ENCODE peak calls at places on chromosomes 11 and 22, in nine cellular contexts. O is NCI-H2171 treated with DMSO at 0.1 percent for 48 hours; Q is stimulated activated CD4-positive, alpha-beta T cell treated with anti-CD3 and anti-CD28 coated beads, Interleukin-2, amount 100 ng/mL, for 48 hours; F is hippocampal formation; Z is transverse colon; X is glutamatergic neuron; W is left colon; C is activated T-cell treated with anti-CD3 and anti-CD28 coated beads, Interleukin-2, amount 50 U/mL, for 72 hours; K is suprapubic skin. B is an unnamed sample.

GRCh38 chr22:23230348-23231068 is 50.2 kb downstream of the BCR start:
- DNase-seq in Z (no peak), K (no peak), X (no peak), Q (no peak), O (no peak), C (no peak), W (no peak), F (no peak), B (no peak)

GRCh38 chr11:7538466-7539454 is 25.0 kb downstream of the PPFIBP2 start:
- DNase-seq in W (peak), Q (no peak), O (no peak), F (no peak), C (no peak), K (no peak), X (no peak), Z (no peak), B (no peak)

GRCh38 chr11:61893981-61894380 is 2.6 kb upstream of the FADS3 start:
- DNase-seq in C (no peak), X (no peak), K (no peak), Q (no peak), F (no peak), O (no peak), W (no peak), Z (no peak), B (no peak)

GRCh38 chr11:44746894-44747293 is 20.1 kb downstream of the TSPAN18 start:
- DNase-seq in K (peak), O (no peak), Q (no peak), C (no peak), X (no peak), W (no peak), Z (no peak), F (peak), B (no peak)

GRCh38 chr11:394034-394857 is at the start of gene PKP3:
- DNase-seq in Z (peak), X (no peak), O (peak), Q (no peak), C (no peak), W (peak), F (no peak), K (no peak), B (no peak)

GRCh38 chr11:13339196-13340153 is 61.9 kb downstream of the BMAL1 start:
- DNase-seq in Q (no peak), F (no peak), X (no peak), W (no peak), Z (no peak), O (no peak), K (no peak), C (no peak), B (no peak)

GRCh38 chr22:50473855-50474671 is 772 bp downstream of the SBF1 start:
- DNase-seq in F (no peak), X (peak), Q (no peak), C (peak), W (peak), Z (peak), K (no peak), O (no peak), B (no peak)

GRCh38 chr22:41526802-41527799 is 17.2 kb downstream of the POLR3H start:
- DNase-seq in Z (peak), W (peak), Q (peak), K (peak), X (peak), O (peak), C (peak), F (peak), B (no peak)

GRCh38 chr11:57248780-57249383 is 11.8 kb upstream of the APLNR start:
- DNase-seq in Z (peak), F (peak), C (peak), X (peak), K (no peak), Q (peak), O (peak), W (peak), B (peak)

GRCh38 chr22:20965104-20965887 is 1.8 kb upstream of the AIFM3 start:
- DNase-seq in X (peak), O (no peak), Q (no peak), C (no peak), K (no peak), W (peak), F (no peak), Z (peak), B (no peak)

GRCh38 chr22:30610299-30610698 is 3.3 kb downstream of the TCN2 start:
- DNase-seq in W (no peak), C (no peak), X (no peak), F (no peak), Z (no peak), O (no peak), Q (no peak), K (no peak), B (no peak)

GRCh38 chr11:120334894-120335462 is 1.2 kb upstream of the ARHGEF12 start:
- DNase-seq in Q (peak), X (peak), K (no peak), Z (peak), W (peak), C (peak), O (peak), F (peak), B (peak)

GRCh38 chr22:24803064-24803542 is 2.9 kb upstream of the SGSM1 start:
- DNase-seq in Z (peak), W (peak), X (peak), K (no peak), C (peak), F (no peak), O (peak), Q (peak), B (peak)

GRCh38 chr11:125902927-125903752 is at the start of gene PUS3:
- DNase-seq in Z (peak), O (peak), W (peak), Q (peak), X (peak), K (peak), F (peak), C (peak), B (peak)

GRCh38 chr22:30005213-30005857 is 74.9 kb upstream of the HORMAD2 start:
- DNase-seq in X (peak), K (no peak), F (peak), Z (peak), W (peak), C (peak), Q (peak), O (peak), B (peak)

GRCh38 chr11:67301951-67302516 is 1.3 kb upstream of the SSH3 start:
- DNase-seq in X (peak), W (peak), Z (peak), O (peak), C (no peak), Q (no peak), K (peak), F (no peak), B (peak)

GRCh38 chr11:3849297-3849874 is 6.1 kb upstream of the STIM1 start:
- DNase-seq in F (peak), O (peak), Q (peak), W (no peak), X (no peak), C (peak), K (no peak), Z (no peak), B (peak)

GRCh38 chr22:48734359-48734758 is 1093.3 kb downstream of the BRD1 start:
- DNase-seq in F (no peak), Q (no peak), X (no peak), Z (no peak), W (no peak), K (no peak), C (no peak), O (no peak), B (no peak)

GRCh38 chr11:76772783-76773106 is 10.4 kb upstream of the TSKU start:
- DNase-seq in C (no peak), F (no peak), O (no peak), Q (no peak), Z (no peak), X (no peak), K (no peak), W (no peak), B (no peak)

GRCh38 chr22:24112188-24112587 is 69.1 kb upstream of the SUSD2 start:
- DNase-seq in Z (no peak), W (no peak), F (no peak), X (no peak), Q (no peak), K (no peak), C (no peak), O (no peak), B (no peak)

GRCh38 chr11:66302656-66303055 is 11.0 kb downstream of the TMEM151A start:
- DNase-seq in X (no peak), O (no peak), W (no peak), Q (no peak), C (no peak), K (no peak), Z (no peak), F (no peak), B (no peak)

GRCh38 chr22:42344391-42344861 is 74.0 kb upstream of the TCF20 start:
- DNase-seq in F (peak), Z (no peak), K (no peak), Q (no peak), X (peak), O (no peak), W (no peak), C (no peak), B (peak)

GRCh38 chr11:83676061-83676460 is 389.9 kb upstream of the CCDC90B start:
- DNase-seq in K (no peak), X (no peak), F (no peak), C (no peak), Z (no peak), Q (no peak), W (no peak), O (no peak), B (no peak)

GRCh38 chr11:120344302-120345004 is 8.2 kb downstream of the ARHGEF12 start:
- DNase-seq in F (no peak), Z (peak), Q (peak), K (no peak), O (no peak), C (peak), W (no peak), X (no peak), B (no peak)

GRCh38 chr22:27885977-27886842 is 32.8 kb downstream of the PITPNB start:
- DNase-seq in Q (peak), W (peak), K (no peak), X (peak), Z (peak), O (no peak), C (peak), F (peak), B (peak)

GRCh38 chr11:78929092-78929905 is 354.6 kb upstream of the NARS2 start:
- DNase-seq in Q (no peak), K (no peak), X (no peak), O (no peak), W (no peak), C (no peak), F (no peak), Z (no peak), B (peak)

GRCh38 chr11:120642196-120642894 is 130.8 kb downstream of the GRIK4 start:
- DNase-seq in Z (no peak), W (no peak), K (no peak), X (no peak), O (no peak), C (no peak), Q (no peak), F (no peak), B (no peak)

GRCh38 chr11:3090096-3090901 is 33.1 kb upstream of the CARS1 start:
- DNase-seq in F (no peak), K (peak), Z (no peak), W (no peak), X (no peak), Q (no peak), O (no peak), C (no peak), B (no peak)

GRCh38 chr11:73430326-73430725 is 54.1 kb downstream of the RELT start:
- DNase-seq in F (no peak), W (no peak), O (no peak), C (no peak), Z (no peak), K (no peak), Q (no peak), X (no peak), B (no peak)

B was measured in NCI-H524.